ENCODE peak calls at places on chromosomes 13 and 19, in eight cellular contexts. M is lower leg skin; G is stimulated activated CD8-positive, alpha-beta memory T cell treated with anti-CD3 and anti-CD28 coated beads, Interleukin-4, amount 100 ng/mL, for 1 hour; H is SK-N-MC; J is midbrain; S is breast epithelium; O is neural progenitor cell; U is SJSA1. C is an unnamed sample.

GRCh38 chr19:47456721-47457478 is 14.8 kb downstream of the SLC8A2 start:
- DNase-seq in S (no peak), O (no peak), U (no peak), H (no peak), G (no peak), M (no peak), J (no peak), C (no peak)

GRCh38 chr13:90951663-90952062 is 395.8 kb upstream of the MIR17HG start:
- DNase-seq in U (no peak), O (no peak), S (no peak), H (no peak), J (no peak), G (no peak), M (no peak), C (no peak)

GRCh38 chr13:113231306-113232207 is 22.1 kb downstream of the CUL4A start:
- DNase-seq in U (peak; percentile 19), H (no peak), S (no peak), M (no peak), G (no peak), O (no peak), J (no peak), C (no peak)

GRCh38 chr13:26255717-26256277 is 1.9 kb downstream of the CDK8 start:
- DNase-seq in J (no peak), M (no peak), G (no peak), O (no peak), S (no peak), H (no peak), U (no peak), C (peak; percentile 12)

GRCh38 chr19:55550321-55550650 is 4.9 kb upstream of the SBK3 start:
- DNase-seq in O (no peak), U (no peak), M (no peak), H (no peak), G (no peak), J (no peak), S (no peak), C (no peak)

GRCh38 chr19:470701-471100 is 9.9 kb upstream of the SHC2 start:
- DNase-seq in O (no peak), H (no peak), J (no peak), M (no peak), U (no peak), G (no peak), S (no peak), C (no peak)

GRCh38 chr13:39433705-39434104 is 169.3 kb downstream of the LHFPL6 start:
- DNase-seq in U (no peak), J (no peak), G (no peak), S (no peak), M (no peak), O (no peak), H (no peak), C (no peak)

GRCh38 chr13:19093437-19093836 is 88.2 kb downstream of the TUBA3C start:
- DNase-seq in M (no peak), J (no peak), O (no peak), H (no peak), G (no peak), S (no peak), U (no peak), C (no peak)

GRCh38 chr19:50728084-50728737 is 5.0 kb downstream of the CLEC11A start:
- DNase-seq in G (peak; percentile 55), U (no peak), M (peak; percentile 93), J (peak; percentile 73), S (peak; percentile 55), H (no peak), O (peak; percentile 95), C (peak; percentile 99)

GRCh38 chr13:101397742-101398141 is 18.6 kb downstream of the NALCN start:
- DNase-seq in H (no peak), O (no peak), J (no peak), G (no peak), U (peak; percentile 50), M (no peak), S (no peak), C (no peak)

GRCh38 chr19:55704494-55705245 is 29.6 kb downstream of the EPN1 start:
- DNase-seq in U (no peak), M (peak; percentile 65), O (no peak), S (no peak), H (no peak), G (no peak), J (no peak), C (no peak)

GRCh38 chr13:113167575-113167974 is 9.1 kb downstream of the PROZ start:
- DNase-seq in J (no peak), O (no peak), S (no peak), G (no peak), U (no peak), M (no peak), H (no peak), C (no peak)

GRCh38 chr19:53308339-53308811 is 25.2 kb upstream of the ZNF845 start:
- DNase-seq in O (peak; percentile 67), U (no peak), J (peak; percentile 30), H (no peak), S (no peak), M (no peak), G (no peak), C (no peak)

GRCh38 chr13:23928985-23929384 is 31.7 kb upstream of the C1QTNF9B start:
- DNase-seq in J (no peak), S (no peak), H (no peak), G (no peak), M (no peak), U (no peak), O (no peak), C (no peak)